ENCODE peak calls at places on chromosomes 5 and 9, in four cellular contexts. I, G, A and T are unnamed samples.

GRCh38 chr9:14989811-14990210 is 79.6 kb upstream of the FREM1 start:
- DNase-seq in A (peak), I (no peak), G (no peak), T (no peak)

GRCh38 chr9:129490583-129491485 is 130.1 kb downstream of the C9orf50 start:
- DNase-seq in A (no peak), I (no peak), G (no peak), T (no peak)

GRCh38 chr9:79233542-79233941 is 338.2 kb upstream of the TLE4 start:
- DNase-seq in A (peak), G (peak), I (no peak), T (peak)

GRCh38 chr5:163094492-163095180 is 342.8 kb upstream of the CCNG1 start:
- DNase-seq in G (no peak), A (no peak), I (no peak), T (no peak)

GRCh38 chr5:131224387-131225191 is 39.3 kb upstream of the CDC42SE2 start:
- DNase-seq in G (no peak), I (no peak), A (no peak), T (no peak)

GRCh38 chr5:17185776-17186175 is 31.7 kb upstream of the BASP1 start:
- DNase-seq in I (no peak), G (no peak), A (peak), T (no peak)

GRCh38 chr5:130400091-130400490 is 495.8 kb downstream of the CHSY3 start:
- DNase-seq in A (peak), I (no peak), G (no peak), T (peak)

GRCh38 chr5:80957031-80957761 is 3.0 kb upstream of the RASGRF2 start:
- DNase-seq in G (no peak), A (no peak), I (no peak), T (peak)

GRCh38 chr5:178465228-178465860 is 124.8 kb downstream of the COL23A1 start:
- DNase-seq in G (no peak), I (no peak), A (no peak), T (no peak)

GRCh38 chr9:18141681-18142080 is 332.3 kb upstream of the ADAMTSL1 start:
- DNase-seq in G (no peak), A (no peak), I (no peak), T (no peak)

GRCh38 chr5:109701252-109701651 is 11.5 kb downstream of the MAN2A1 start:
- DNase-seq in A (no peak), G (no peak), I (no peak), T (no peak)

GRCh38 chr5:1652873-1653707 is 129.3 kb upstream of the LPCAT1 start:
- DNase-seq in G (no peak), I (no peak), A (no peak), T (no peak)

GRCh38 chr5:80275347-80275746 is 19.5 kb upstream of the SERINC5 start:
- DNase-seq in G (no peak), I (no peak), A (peak), T (peak)

GRCh38 chr5:112703866-112704820 is 33.5 kb upstream of the APC start:
- DNase-seq in I (no peak), A (no peak), G (no peak), T (no peak)

GRCh38 chr5:168984135-168984675 is 316.7 kb downstream of the SLIT3 start:
- DNase-seq in I (no peak), G (no peak), A (no peak), T (no peak)